ENCODE peak calls at places on chromosomes 5 and 9, in eight cellular contexts. Z is Panc1, V is ovary, S is fibroblast of mammary gland, I is B cell, C is gastrocnemius medialis, T is AG10803, Y is endothelial cell. G is an unnamed sample.

GRCh38 chr5:1652873-1653707 is 129.3 kb upstream of the LPCAT1 start:
- DNase-seq in Z (no peak), V (no peak), S (no peak), I (peak), C (no peak), T (peak), Y (no peak), G (no peak)

GRCh38 chr5:114782869-114783268 is 386.8 kb downstream of the TRIM36 start:
- DNase-seq in Z (no peak), V (no peak), S (peak), I (no peak), C (peak), T (no peak), Y (peak), G (no peak)

GRCh38 chr9:86287013-86287412 is 4.7 kb upstream of the ISCA1 start:
- DNase-seq in Z (no peak), V (peak), S (peak), I (no peak), C (no peak), T (peak), Y (peak), G (no peak)

GRCh38 chr5:97100486-97100885 is 41.9 kb downstream of the LIX1 start:
- DNase-seq in Z (no peak), V (no peak), S (no peak), I (no peak), C (no peak), T (peak), Y (no peak), G (no peak)

GRCh38 chr5:54222336-54222735 is 88.0 kb downstream of the ARL15 start:
- DNase-seq in Z (no peak), V (no peak), S (no peak), I (no peak), C (no peak), T (no peak), Y (no peak), G (no peak)

GRCh38 chr9:86181379-86182315 is 77.8 kb downstream of the C9orf153 start:
- DNase-seq in Z (no peak), V (no peak), S (no peak), I (no peak), C (no peak), T (no peak), Y (no peak), G (no peak)

GRCh38 chr5:134083517-134083916 is 31.0 kb upstream of the TCF7 start:
- DNase-seq in Z (no peak), V (no peak), S (no peak), I (no peak), C (no peak), T (peak), Y (no peak), G (no peak)

GRCh38 chr9:115085773-115086377 is 32.1 kb downstream of the TNC start:
- DNase-seq in Z (no peak), V (no peak), S (no peak), I (no peak), C (no peak), T (no peak), Y (no peak), G (no peak)

GRCh38 chr9:34633851-34634550 is 3.6 kb downstream of the SIGMAR1 start:
- DNase-seq in Z (peak), V (peak), S (peak), I (peak), C (no peak), T (peak), Y (peak), G (peak)

GRCh38 chr5:534006-534742 is 9.9 kb upstream of the SLC9A3 start:
- DNase-seq in Z (no peak), V (no peak), S (no peak), I (no peak), C (no peak), T (no peak), Y (no peak), G (no peak)

GRCh38 chr9:35538361-35539234 is 48.7 kb downstream of the RUSC2 start:
- DNase-seq in Z (no peak), V (peak), S (peak), I (no peak), C (no peak), T (peak), Y (peak), G (peak)

GRCh38 chr5:133298447-133298846 is 246.6 kb downstream of the HSPA4 start:
- DNase-seq in Z (no peak), V (no peak), S (no peak), I (no peak), C (no peak), T (no peak), Y (no peak), G (no peak)

GRCh38 chr9:38233343-38233742 is 159.2 kb upstream of the ALDH1B1 start:
- DNase-seq in Z (no peak), V (no peak), S (no peak), I (no peak), C (no peak), T (no peak), Y (no peak), G (no peak)

GRCh38 chr5:17907094-17907493 is 272.8 kb downstream of the TAF11L14 start:
- DNase-seq in Z (no peak), V (no peak), S (no peak), I (no peak), C (no peak), T (no peak), Y (no peak), G (no peak)

GRCh38 chr9:33102551-33103210 is 26.2 kb upstream of the SMU1 start:
- DNase-seq in Z (no peak), V (no peak), S (no peak), I (no peak), C (no peak), T (no peak), Y (no peak), G (no peak)

GRCh38 chr5:1156754-1157460 is 44.5 kb upstream of the SLC6A19 start:
- DNase-seq in Z (no peak), V (no peak), S (no peak), I (no peak), C (no peak), T (no peak), Y (no peak), G (no peak)

GRCh38 chr9:77021928-77022782 is 2.7 kb downstream of the FOXB2 start:
- DNase-seq in Z (no peak), V (no peak), S (no peak), I (no peak), C (no peak), T (no peak), Y (no peak), G (no peak)

GRCh38 chr5:19270153-19270552 is 717.8 kb downstream of the CDH18 start:
- DNase-seq in Z (no peak), V (no peak), S (no peak), I (no peak), C (no peak), T (no peak), Y (no peak), G (no peak)

GRCh38 chr5:141150215-141150992 is 547 bp downstream of the PCDHB6 start:
- DNase-seq in Z (no peak), V (no peak), S (no peak), I (no peak), C (no peak), T (no peak), Y (no peak), G (no peak)

GRCh38 chr5:141150993-141151325 is 1.1 kb downstream of the PCDHB6 start:
- DNase-seq in Z (no peak), V (no peak), S (no peak), I (no peak), C (no peak), T (no peak), Y (no peak), G (no peak)

GRCh38 chr5:141155540-141156374 is 5.9 kb downstream of the PCDHB6 start:
- DNase-seq in Z (no peak), V (no peak), S (no peak), I (no peak), C (no peak), T (no peak), Y (peak), G (no peak)

DNA sequence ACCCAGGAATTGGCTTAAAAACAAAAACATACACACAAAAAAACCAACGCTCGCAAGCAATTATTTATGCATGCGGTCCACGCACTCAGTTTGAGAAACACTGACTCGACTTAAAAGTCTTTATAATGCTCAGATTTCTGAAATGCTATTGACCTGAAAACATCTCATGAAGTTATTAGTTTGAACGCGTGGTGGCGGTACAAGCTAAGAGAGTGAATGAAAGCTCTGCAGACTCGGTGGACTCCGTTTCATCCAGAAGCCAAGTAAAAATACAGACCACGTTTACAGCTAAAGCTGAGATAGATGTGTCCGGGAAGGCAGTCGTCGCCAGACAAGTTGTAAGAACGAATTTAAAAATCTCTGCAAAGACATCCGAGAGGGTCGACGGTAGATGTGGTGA is at the start of gene PCDHB6:
- DNase-seq in Z (no peak), V (no peak), S (peak), I (no peak), C (no peak), T (peak), Y (no peak), G (no peak)
- TF ChIP-seq CTCF in Z (peak), V (no peak), S (peak), I (no peak), C (no peak), T (peak), Y (no peak), G (no peak)

GRCh38 chr9:73077625-73078030 is 74.0 kb upstream of the ANXA1 start:
- DNase-seq in Z (no peak), V (no peak), S (no peak), I (no peak), C (no peak), T (no peak), Y (no peak), G (no peak)

GRCh38 chr9:73083519-73083918 is 68.1 kb upstream of the ANXA1 start:
- DNase-seq in Z (no peak), V (no peak), S (no peak), I (no peak), C (no peak), T (no peak), Y (no peak), G (no peak)

GRCh38 chr9:73080110-73080683 is 71.5 kb upstream of the ANXA1 start:
- DNase-seq in Z (no peak), V (no peak), S (no peak), I (no peak), C (no peak), T (no peak), Y (no peak), G (no peak)

GRCh38 chr9:73081979-73082657 is 69.5 kb upstream of the ANXA1 start:
- DNase-seq in Z (no peak), V (no peak), S (peak), I (peak), C (no peak), T (peak), Y (peak), G (no peak)

GRCh38 chr9:73079326-73079725 is 72.3 kb upstream of the ANXA1 start:
- DNase-seq in Z (no peak), V (no peak), S (no peak), I (no peak), C (no peak), T (no peak), Y (no peak), G (no peak)
- TF ChIP-seq CTCF in Z (peak), V (no peak), S (no peak), I (no peak), C (no peak), T (no peak), Y (no peak), G (no peak)

GRCh38 chr9:4854191-4854590 is 61.4 kb downstream of the RCL1 start:
- DNase-seq in Z (no peak), V (no peak), S (no peak), I (no peak), C (no peak), T (no peak), Y (no peak), G (no peak)
- TF ChIP-seq CTCF in Z (no peak), V (no peak), S (no peak), I (no peak), C (no peak), T (no peak), Y (no peak), G (no peak)

GRCh38 chr5:15499528-15500325 is at the start of gene FBXL7:
- DNase-seq in Z (no peak), V (peak), S (peak), I (no peak), C (peak), T (peak), Y (peak), G (peak)
- TF ChIP-seq CTCF in Z (no peak), V (peak), S (no peak), I (no peak), C (no peak), T (peak), Y (no peak), G (no peak)

GRCh38 chr9:121541256-121541655 is 41.6 kb upstream of the GGTA1 start:
- DNase-seq in Z (no peak), V (no peak), S (no peak), I (no peak), C (no peak), T (no peak), Y (no peak), G (no peak)
- TF ChIP-seq CTCF in Z (no peak), V (no peak), S (no peak), I (no peak), C (no peak), T (no peak), Y (no peak), G (no peak)

G was measured in mesothelial cell of epicardium.